ENCODE peak calls at places on chromosomes 2 and 18, in ten cellular contexts. E is pancreas, J is WTC11, M is astrocyte of the spinal cord, N is Calu3, V is tibial artery, A is BJ, B is neural crest cell, Q is AG09309, S is endothelial cell. T is an unnamed sample.

GRCh38 chr18:10271481-10271880 is 183.0 kb upstream of the APCDD1 start:
- DNase-seq in E (no peak), J (no peak), M (no peak), N (no peak), V (no peak), A (no peak), B (no peak), Q (no peak), S (no peak), T (no peak)

GRCh38 chr2:70553334-70553583 is 367 bp downstream of the TGFA start:
- DNase-seq in E (peak), J (peak), M (no peak), N (peak), V (no peak), A (no peak), B (no peak), Q (no peak), S (peak), T (peak)

GRCh38 chr18:54830260-54830659 is 2.0 kb downstream of the RAB27B start:
- DNase-seq in E (no peak), J (no peak), M (no peak), N (no peak), V (no peak), A (no peak), B (no peak), Q (no peak), S (no peak), T (no peak)

GRCh38 chr18:61742555-61743429 is 150.0 kb downstream of the RNF152 start:
- DNase-seq in E (no peak), J (no peak), M (no peak), N (no peak), V (peak), A (no peak), B (no peak), Q (no peak), S (no peak), T (no peak)

GRCh38 chr18:47979611-47980200 is 49.2 kb upstream of the SMAD2 start:
- DNase-seq in E (no peak), J (no peak), M (no peak), N (peak), V (no peak), A (no peak), B (no peak), Q (no peak), S (no peak), T (peak)

GRCh38 chr2:98479959-98480524 is 35.4 kb downstream of the INPP4A start:
- DNase-seq in E (peak), J (no peak), M (peak), N (peak), V (peak), A (no peak), B (no peak), Q (no peak), S (peak), T (peak)

GRCh38 chr18:46264255-46264654 is 160.1 kb downstream of the HAUS1 start:
- DNase-seq in E (no peak), J (no peak), M (peak), N (no peak), V (no peak), A (no peak), B (no peak), Q (no peak), S (no peak), T (no peak)

GRCh38 chr2:43057026-43057741 is 169.2 kb downstream of the ZFP36L2 start:
- DNase-seq in E (peak), J (no peak), M (no peak), N (no peak), V (peak), A (no peak), B (no peak), Q (no peak), S (no peak), T (peak)

GRCh38 chr2:158968396-158969161 is at the start of gene TANC1:
- DNase-seq in E (peak), J (peak), M (peak), N (peak), V (peak), A (peak), B (peak), Q (peak), S (peak), T (peak)

GRCh38 chr2:71713581-71714580 is 260.5 kb downstream of the DYSF start:
- DNase-seq in E (peak), J (no peak), M (no peak), N (no peak), V (peak), A (no peak), B (no peak), Q (no peak), S (no peak), T (no peak)

GRCh38 chr2:126994340-126994777 is 95.7 kb downstream of the TEX51 start:
- DNase-seq in E (no peak), J (no peak), M (no peak), N (no peak), V (no peak), A (no peak), B (no peak), Q (no peak), S (no peak), T (no peak)

GRCh38 chr18:45684341-45685115 is 39.5 kb upstream of the SLC14A1 start:
- DNase-seq in E (no peak), J (no peak), M (no peak), N (no peak), V (no peak), A (peak), B (no peak), Q (peak), S (no peak), T (no peak)

GRCh38 chr18:48932822-48933510 is 17.8 kb downstream of the SMAD7 start:
- DNase-seq in E (no peak), J (no peak), M (peak), N (no peak), V (peak), A (no peak), B (no peak), Q (no peak), S (no peak), T (no peak)

GRCh38 chr2:192064459-192064858 is 130.3 kb downstream of the TMEFF2 start:
- DNase-seq in E (no peak), J (no peak), M (no peak), N (no peak), V (no peak), A (no peak), B (no peak), Q (no peak), S (no peak), T (no peak)

GRCh38 chr18:22639026-22639463 is 221.3 kb upstream of the CTAGE1 start:
- DNase-seq in E (no peak), J (no peak), M (peak), N (no peak), V (no peak), A (peak), B (no peak), Q (peak), S (no peak), T (no peak)

GRCh38 chr2:164867779-164868397 is 26.3 kb upstream of the COBLL1 start:
- DNase-seq in E (no peak), J (no peak), M (no peak), N (no peak), V (no peak), A (no peak), B (no peak), Q (no peak), S (no peak), T (no peak)

GRCh38 chr2:181185948-181186347 is 205.5 kb downstream of the UBE2E3 start:
- DNase-seq in E (no peak), J (no peak), M (no peak), N (no peak), V (no peak), A (no peak), B (no peak), Q (no peak), S (no peak), T (no peak)

GRCh38 chr2:29054430-29054829 is 19.9 kb downstream of the PCARE start:
- DNase-seq in E (no peak), J (no peak), M (no peak), N (no peak), V (no peak), A (no peak), B (no peak), Q (no peak), S (no peak), T (no peak)

GRCh38 chr18:37464287-37464686 is 101.3 kb downstream of the CELF4 start:
- DNase-seq in E (no peak), J (no peak), M (no peak), N (no peak), V (no peak), A (no peak), B (no peak), Q (no peak), S (no peak), T (no peak)

GRCh38 chr2:168445960-168446359 is 10.1 kb upstream of the CERS6 start:
- DNase-seq in E (no peak), J (no peak), M (no peak), N (no peak), V (no peak), A (no peak), B (no peak), Q (no peak), S (no peak), T (no peak)

GRCh38 chr18:75220786-75221355 is 10.3 kb downstream of the TSHZ1 start:
- DNase-seq in E (no peak), J (no peak), M (peak), N (no peak), V (no peak), A (no peak), B (no peak), Q (no peak), S (no peak), T (no peak)

GRCh38 chr2:58545300-58546280 is 304.5 kb upstream of the FANCL start:
- DNase-seq in E (no peak), J (no peak), M (no peak), N (no peak), V (no peak), A (no peak), B (no peak), Q (no peak), S (no peak), T (no peak)

GRCh38 chr2:27316655-27317412 is 6.1 kb downstream of the MPV17 start:
- DNase-seq in E (peak), J (no peak), M (no peak), N (no peak), V (no peak), A (no peak), B (no peak), Q (no peak), S (no peak), T (no peak)

GRCh38 chr2:211737282-211737681 is 801.3 kb downstream of the ERBB4 start:
- DNase-seq in E (no peak), J (no peak), M (peak), N (no peak), V (no peak), A (no peak), B (no peak), Q (no peak), S (no peak), T (no peak)

GRCh38 chr2:187875271-187875670 is 321.0 kb upstream of the TFPI start:
- DNase-seq in E (no peak), J (no peak), M (no peak), N (no peak), V (no peak), A (no peak), B (no peak), Q (no peak), S (no peak), T (no peak)

DNA sequence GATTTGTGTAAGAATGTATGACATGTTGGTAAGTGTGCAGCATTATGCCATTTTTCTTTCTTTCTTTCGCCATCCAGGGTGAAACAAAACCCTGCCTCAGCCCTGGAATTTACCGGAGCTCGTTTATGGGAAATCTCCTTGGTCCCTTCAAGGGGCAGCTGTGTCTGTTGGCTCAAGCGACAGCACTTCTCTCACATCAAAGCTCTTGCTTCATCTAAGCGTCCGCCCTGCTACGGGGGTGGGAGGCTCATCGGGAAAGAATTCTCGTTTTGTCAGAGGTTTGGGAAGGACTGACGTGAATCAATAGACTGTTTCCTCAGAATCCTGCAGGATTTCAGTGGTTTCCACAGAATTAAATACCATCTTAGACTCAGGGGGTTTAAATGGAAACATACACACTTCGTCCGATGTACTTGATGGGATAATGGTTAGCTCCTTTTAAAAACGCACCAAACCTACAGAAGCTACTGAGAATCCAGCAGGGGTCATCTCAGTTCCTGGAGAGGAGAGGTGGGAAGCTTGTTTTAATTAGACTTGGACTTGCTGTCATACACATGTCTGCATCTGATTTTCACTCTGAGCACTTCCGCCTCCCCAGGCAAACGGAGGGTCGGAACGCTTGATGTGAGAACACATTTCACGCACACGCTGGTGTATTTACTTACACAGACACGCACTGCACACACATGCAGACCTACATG is 91.5 kb downstream of the ASB1 start:
- DNase-seq in E (no peak), J (no peak), M (peak), N (no peak), V (no peak), A (peak), B (no peak), Q (peak), S (no peak), T (no peak)
- TF ChIP-seq CTCF in E (no peak), J (no peak), M (no peak), N (no peak), V (no peak), A (peak), B (no peak), Q (peak), S (no peak), T (no peak)

DNA sequence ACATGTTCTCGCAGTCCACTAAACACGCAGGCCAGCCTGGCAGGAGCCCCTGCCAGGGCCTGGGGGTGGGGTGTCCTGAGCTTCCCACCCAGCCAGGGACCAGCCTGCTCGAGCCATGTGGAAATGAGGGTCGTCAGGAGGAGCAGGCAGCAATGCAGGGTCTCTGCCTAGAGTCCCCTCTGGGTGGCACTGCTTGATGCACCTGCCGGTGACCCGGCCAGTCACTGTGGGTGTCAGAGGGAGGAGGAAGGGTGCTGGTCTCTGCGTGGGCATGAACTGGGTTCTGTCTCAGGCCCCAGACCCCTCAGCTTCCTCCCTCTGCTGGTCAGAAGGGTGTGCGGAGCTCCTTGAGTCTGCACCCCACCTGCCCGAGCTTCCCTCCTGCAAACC is 166.4 kb downstream of the INHBB start:
- DNase-seq in E (peak), J (no peak), M (no peak), N (no peak), V (no peak), A (no peak), B (no peak), Q (no peak), S (no peak), T (no peak)
- TF ChIP-seq CTCF in E (no peak), J (no peak), M (peak), N (no peak), V (no peak), A (no peak), B (no peak), Q (no peak), S (no peak), T (no peak)

GRCh38 chr2:62424899-62425298 is 81.1 kb downstream of the TMEM17 start:
- DNase-seq in E (no peak), J (no peak), M (no peak), N (no peak), V (no peak), A (no peak), B (no peak), Q (no peak), S (no peak), T (no peak)

GRCh38 chr2:62426005-62426912 is 79.7 kb downstream of the TMEM17 start:
- DNase-seq in E (no peak), J (no peak), M (no peak), N (no peak), V (no peak), A (no peak), B (no peak), Q (no peak), S (no peak), T (no peak)

GRCh38 chr2:62427146-62427545 is 78.8 kb downstream of the TMEM17 start:
- DNase-seq in E (no peak), J (no peak), M (no peak), N (no peak), V (no peak), A (no peak), B (no peak), Q (no peak), S (no peak), T (no peak)

GRCh38 chr2:62423883-62424458 is 82.0 kb downstream of the TMEM17 start:
- DNase-seq in E (no peak), J (no peak), M (no peak), N (no peak), V (no peak), A (no peak), B (no peak), Q (no peak), S (no peak), T (no peak)

DNA sequence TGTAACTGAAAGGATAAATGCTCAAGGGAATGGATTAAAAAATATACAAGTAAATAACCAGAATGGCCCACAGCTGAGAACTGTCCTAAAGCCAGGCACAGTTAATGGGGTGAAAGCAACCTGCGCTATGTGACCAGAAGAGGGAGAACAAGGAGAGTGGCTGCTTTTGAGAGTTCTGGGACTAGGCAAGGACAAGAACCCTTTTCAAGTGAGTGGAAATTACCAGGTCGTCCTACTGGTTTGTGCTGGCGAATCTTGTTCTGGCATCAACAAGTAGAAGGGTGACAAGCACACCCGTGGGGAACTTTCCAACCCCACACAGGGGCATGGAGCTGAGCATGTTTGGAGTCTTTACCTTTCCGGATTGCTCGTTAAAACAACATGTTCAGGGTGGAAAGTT is 82.8 kb downstream of the TMEM17 start:
- DNase-seq in E (no peak), J (no peak), M (no peak), N (no peak), V (no peak), A (no peak), B (no peak), Q (no peak), S (no peak), T (no peak)
- TF ChIP-seq CTCF in E (no peak), J (no peak), M (peak), N (peak), V (no peak), A (peak), B (peak), Q (peak), S (no peak), T (no peak)

DNA sequence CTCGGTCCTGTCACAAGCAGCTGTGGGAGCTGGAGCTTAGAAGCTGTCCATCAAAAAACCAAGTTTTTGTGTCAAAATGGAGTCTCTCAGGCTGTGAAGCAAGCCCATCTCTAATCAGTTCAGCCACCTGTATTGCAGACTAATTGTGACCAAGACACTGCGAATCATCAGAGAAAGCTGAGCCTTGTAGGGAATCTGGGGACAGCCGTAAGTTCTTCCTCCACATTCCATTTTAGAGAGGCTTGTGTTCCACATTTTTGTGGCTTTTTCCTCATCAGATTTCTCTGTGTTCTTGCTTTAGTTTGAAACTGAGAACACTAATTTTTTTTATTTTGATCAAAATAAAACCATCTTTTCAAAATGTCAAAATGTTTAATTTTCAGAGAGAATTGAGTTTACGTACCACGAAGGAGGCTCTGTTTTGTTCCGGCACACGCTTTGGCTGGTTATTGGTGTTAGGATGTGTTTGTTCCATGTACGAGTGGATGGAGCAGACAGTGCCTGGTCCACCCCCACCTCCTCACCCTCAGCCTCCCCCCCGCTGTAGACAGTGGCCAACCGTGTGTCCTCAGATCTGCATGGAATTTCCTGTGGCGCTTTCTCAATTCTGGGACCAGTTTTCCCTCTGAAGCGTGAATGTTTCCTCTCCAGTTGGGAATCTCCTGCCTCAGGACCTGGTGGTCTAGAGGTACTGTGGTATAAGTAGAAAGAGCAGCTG is 140.8 kb downstream of the AGAP1 start:
- DNase-seq in E (no peak), J (no peak), M (peak), N (no peak), V (no peak), A (no peak), B (no peak), Q (no peak), S (no peak), T (no peak)
- TF ChIP-seq CTCF in E (no peak), J (no peak), M (no peak), N (no peak), V (no peak), A (no peak), B (no peak), Q (no peak), S (no peak), T (no peak)

GRCh38 chr2:88057437-88057844 is 1.9 kb upstream of the KRCC1 start:
- DNase-seq in E (no peak), J (no peak), M (no peak), N (no peak), V (no peak), A (no peak), B (no peak), Q (no peak), S (no peak), T (no peak)
- TF ChIP-seq CTCF in E (no peak), J (no peak), M (no peak), N (no peak), V (no peak), A (no peak), B (no peak), Q (no peak), S (no peak), T (no peak)

GRCh38 chr2:95728878-95729511 is 137.2 kb downstream of the TRIM43 start:
- DNase-seq in E (no peak), J (peak), M (peak), N (peak), V (peak), A (peak), B (peak), Q (peak), S (peak), T (peak)
- TF ChIP-seq CTCF in E (peak), J (peak), M (peak), N (peak), V (peak), A (peak), B (peak), Q (peak), S (peak), T (peak)

GRCh38 chr2:140164449-140164848 is 1384.3 kb upstream of the NXPH2 start:
- DNase-seq in E (no peak), J (no peak), M (no peak), N (no peak), V (no peak), A (no peak), B (no peak), Q (no peak), S (no peak), T (no peak)
- TF ChIP-seq CTCF in E (no peak), J (no peak), M (no peak), N (no peak), V (no peak), A (no peak), B (no peak), Q (no peak), S (no peak), T (no peak)

DNA sequence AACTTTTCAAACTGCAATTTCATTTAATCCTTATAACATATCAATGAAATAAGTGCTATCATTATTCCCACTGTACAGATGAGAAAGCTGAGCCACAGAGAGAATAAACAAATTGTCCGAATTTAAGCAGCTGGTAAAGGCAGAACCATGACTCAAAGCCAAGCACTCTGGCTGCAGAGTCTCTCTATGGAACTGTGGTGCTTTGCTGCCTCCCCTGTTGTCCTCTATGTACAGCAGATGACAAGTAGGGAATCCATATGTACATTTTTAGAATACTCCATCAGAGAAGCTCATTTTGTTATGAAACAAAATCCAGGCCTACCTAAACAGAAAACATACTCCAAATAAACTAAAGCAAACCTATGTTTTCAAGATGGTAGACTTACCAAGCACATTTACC is 45.1 kb downstream of the FARSB start:
- DNase-seq in E (no peak), J (no peak), M (peak), N (no peak), V (no peak), A (no peak), B (no peak), Q (no peak), S (no peak), T (no peak)
- TF ChIP-seq CTCF in E (no peak), J (no peak), M (peak), N (no peak), V (no peak), A (no peak), B (no peak), Q (no peak), S (no peak), T (no peak)

T was measured in prostate gland.